ENCODE peak calls at places on chromosomes 12 and 14, in four cellular contexts. G, V, R and X are unnamed samples.

GRCh38 chr12:127162902-127163301 is 1104.1 kb upstream of the TMEM132C start:
- DNase-seq in G (no peak), V (peak), R (no peak), X (no peak)

GRCh38 chr12:93879476-93880376 is 202.6 kb downstream of the CRADD start:
- DNase-seq in G (no peak), V (peak), R (no peak), X (no peak)

GRCh38 chr12:90343966-90344365 is 611.0 kb downstream of the CCER1 start:
- DNase-seq in G (no peak), V (no peak), R (no peak), X (no peak)

GRCh38 chr12:46360908-46361666 is 11.5 kb downstream of the SLC38A2 start:
- DNase-seq in G (no peak), V (no peak), R (no peak), X (no peak)

GRCh38 chr12:53499261-53500118 is at the start of gene MAP3K12:
- DNase-seq in G (no peak), V (peak), R (peak), X (no peak)

GRCh38 chr12:15712823-15713663 is 76.1 kb downstream of the EPS8 start:
- DNase-seq in G (no peak), V (no peak), R (no peak), X (no peak)

GRCh38 chr12:6074979-6075585 is 49.4 kb downstream of the VWF start:
- DNase-seq in G (no peak), V (no peak), R (peak), X (no peak)

GRCh38 chr12:55683676-55684075 is 24.0 kb downstream of the ITGA7 start:
- DNase-seq in G (no peak), V (no peak), R (no peak), X (no peak)

GRCh38 chr14:80269338-80269935 is 58.1 kb upstream of the DIO2 start:
- DNase-seq in G (no peak), V (peak), R (no peak), X (no peak)

GRCh38 chr12:47991592-47991991 is 12.7 kb downstream of the COL2A1 start:
- DNase-seq in G (no peak), V (no peak), R (peak), X (peak)

GRCh38 chr12:9392842-9393241 is 184.6 kb upstream of the PZP start:
- DNase-seq in G (no peak), V (no peak), R (no peak), X (no peak)

GRCh38 chr14:53347046-53347445 is 193.9 kb upstream of the DDHD1 start:
- DNase-seq in G (no peak), V (peak), R (peak), X (no peak)

GRCh38 chr14:100765991-100766390 is 39.3 kb downstream of the DLK1 start:
- DNase-seq in G (no peak), V (no peak), R (no peak), X (no peak)

GRCh38 chr12:55705802-55706402 is 1.8 kb downstream of the ITGA7 start:
- DNase-seq in G (no peak), V (no peak), R (peak), X (no peak)

GRCh38 chr12:31813305-31813704 is 84.5 kb upstream of the AMN1 start:
- DNase-seq in G (no peak), V (no peak), R (peak), X (no peak)

GRCh38 chr12:124814741-124815613 is 48.7 kb downstream of the SCARB1 start:
- DNase-seq in G (no peak), V (no peak), R (no peak), X (peak)

GRCh38 chr12:85711735-85712390 is 124.3 kb downstream of the RASSF9 start:
- DNase-seq in G (no peak), V (no peak), R (no peak), X (no peak)

GRCh38 chr14:79037593-79037992 is 867.4 kb downstream of the NRXN3 start:
- DNase-seq in G (no peak), V (no peak), R (no peak), X (no peak)